ENCODE peak calls at places on chromosomes 13 and 19, in eight cellular contexts. P is gastrocnemius medialis, O is tibial artery, W is OCI-LY7, X is lung, B is foreskin fibroblast, M is heart right ventricle, S is IMR-90. T is an unnamed sample.

GRCh38 chr13:32032780-32033179 is 1.2 kb downstream of the FRY start:
- DNase-seq in P (no peak), O (no peak), S (no peak), M (no peak), X (no peak), W (no peak), B (no peak), T (no peak)

GRCh38 chr19:42335374-42335936 is 10.0 kb downstream of the MEGF8 start:
- DNase-seq in B (no peak), M (no peak), O (no peak), P (no peak), W (no peak), X (no peak), S (no peak), T (no peak)

GRCh38 chr13:48575014-48575413 is 42.1 kb upstream of the RCBTB2 start:
- DNase-seq in M (no peak), X (peak), W (no peak), B (no peak), O (no peak), S (no peak), P (no peak), T (no peak)

GRCh38 chr13:25872871-25873607 is 178.8 kb downstream of the SHISA2 start:
- DNase-seq in S (no peak), W (no peak), B (no peak), M (no peak), O (no peak), P (peak), X (no peak), T (no peak)

GRCh38 chr19:30228726-30229523 is 143.3 kb upstream of the ZNF536 start:
- DNase-seq in X (no peak), S (peak), W (no peak), O (no peak), P (no peak), M (no peak), B (no peak), T (no peak)

GRCh38 chr13:110323172-110323851 is 16.2 kb downstream of the COL4A2 start:
- DNase-seq in S (peak), M (no peak), P (no peak), W (no peak), O (peak), B (peak), X (no peak), T (no peak)

GRCh38 chr19:29945017-29945416 is 3.0 kb downstream of the URI1 start:
- DNase-seq in X (no peak), S (no peak), W (no peak), B (no peak), M (no peak), O (no peak), P (no peak), T (no peak)

GRCh38 chr19:52227980-52228379 is 38.1 kb downstream of the PPP2R1A start:
- DNase-seq in B (no peak), W (no peak), O (no peak), P (no peak), M (no peak), X (no peak), S (no peak), T (no peak)

GRCh38 chr13:36858285-36858684 is 39.3 kb downstream of the RFXAP start:
- DNase-seq in W (peak), S (peak), P (no peak), M (no peak), X (no peak), O (no peak), B (peak), T (peak)

GRCh38 chr19:47273313-47274070 is 1.2 kb upstream of the INAFM1 start:
- DNase-seq in O (peak), X (peak), M (peak), B (peak), P (peak), S (peak), W (peak), T (peak)

GRCh38 chr13:78393286-78393685 is 210.1 kb downstream of the POU4F1 start:
- DNase-seq in W (no peak), S (no peak), M (no peak), O (no peak), P (no peak), X (no peak), B (no peak), T (no peak)

GRCh38 chr13:45773236-45773635 is 71.1 kb downstream of the CBY2 start:
- DNase-seq in S (peak), O (no peak), P (no peak), W (no peak), B (peak), X (no peak), M (no peak), T (no peak)

GRCh38 chr19:31338069-31338767 is 11.0 kb downstream of the TSHZ3 start:
- DNase-seq in M (peak), O (peak), P (no peak), B (peak), X (no peak), S (peak), W (peak), T (no peak)

GRCh38 chr13:97275265-97275664 is 53.1 kb downstream of the MBNL2 start:
- DNase-seq in O (no peak), B (peak), X (no peak), S (peak), P (no peak), M (no peak), W (no peak), T (peak)

GRCh38 chr19:39481229-39481545 is 549 bp downstream of the TIMM50 start:
- DNase-seq in S (no peak), X (no peak), M (no peak), O (no peak), W (peak), B (no peak), P (no peak), T (no peak)

GRCh38 chr19:5137571-5138124 is 168.7 kb downstream of the KDM4B start:
- DNase-seq in X (no peak), W (no peak), M (no peak), S (no peak), P (no peak), B (no peak), O (no peak), T (no peak)

GRCh38 chr13:113205428-113205931 is 3.0 kb downstream of the PCID2 start:
- DNase-seq in X (no peak), W (no peak), M (no peak), S (peak), O (no peak), P (no peak), B (no peak), T (no peak)

GRCh38 chr13:40666905-40667621 is 622 bp upstream of the FOXO1 start:
- DNase-seq in S (no peak), W (peak), M (peak), P (peak), B (no peak), X (peak), O (peak), T (no peak)

GRCh38 chr19:19782783-19783182 is 38.8 kb downstream of the ZNF506 start:
- DNase-seq in P (no peak), W (no peak), B (no peak), X (no peak), O (no peak), S (no peak), M (no peak), T (no peak)

GRCh38 chr19:47465957-47466356 is 5.7 kb downstream of the SLC8A2 start:
- DNase-seq in X (no peak), B (no peak), O (no peak), M (no peak), P (no peak), W (no peak), S (no peak), T (no peak)

GRCh38 chr13:109271991-109272454 is 514.4 kb downstream of the IRS2 start:
- DNase-seq in X (no peak), W (peak), P (no peak), O (no peak), S (no peak), B (no peak), M (no peak), T (no peak)

GRCh38 chr19:15962319-15962718 is 13.5 kb downstream of the OR10H4 start:
- DNase-seq in X (no peak), W (no peak), B (no peak), S (no peak), O (no peak), M (no peak), P (no peak), T (no peak)

GRCh38 chr13:97194473-97194872 is 27.7 kb upstream of the MBNL2 start:
- DNase-seq in W (no peak), M (no peak), B (peak), S (peak), O (no peak), X (no peak), P (no peak), T (no peak)

GRCh38 chr19:15331419-15332310 is 674 bp downstream of the BRD4 start:
- DNase-seq in B (peak), X (peak), P (peak), S (no peak), M (peak), O (peak), W (peak), T (no peak)

GRCh38 chr19:19342086-19343015 is 21.7 kb downstream of the MAU2 start:
- DNase-seq in B (peak), S (peak), X (peak), P (no peak), O (no peak), W (peak), M (peak), T (no peak)

GRCh38 chr19:8396563-8397203 is 6.5 kb downstream of the RAB11B start:
- DNase-seq in B (peak), M (peak), S (peak), W (peak), X (peak), O (no peak), P (peak), T (peak)

GRCh38 chr13:99982021-99982740 is 597 bp downstream of the ZIC2 start:
- DNase-seq in S (no peak), X (no peak), O (no peak), M (no peak), W (no peak), B (no peak), P (no peak), T (no peak)

GRCh38 chr13:93230466-93230865 is 3.9 kb downstream of the GPC6 start:
- DNase-seq in X (no peak), B (peak), W (no peak), P (no peak), M (no peak), O (no peak), S (peak), T (no peak)

GRCh38 chr13:50104493-50104892 is 89.2 kb downstream of the KCNRG start:
- DNase-seq in W (no peak), B (no peak), S (peak), X (no peak), O (no peak), M (no peak), P (no peak), T (no peak)

GRCh38 chr13:112444001-112444311 is 67.8 kb downstream of the SPACA7 start:
- DNase-seq in B (peak), P (no peak), X (peak), S (peak), M (peak), O (peak), W (peak), T (peak)

GRCh38 chr19:17871878-17872250 is at the start of gene SLC5A5:
- DNase-seq in B (no peak), W (no peak), M (no peak), X (no peak), O (no peak), P (no peak), S (no peak), T (no peak)

GRCh38 chr13:97266734-97267417 is 44.7 kb downstream of the MBNL2 start:
- DNase-seq in P (no peak), W (no peak), X (no peak), M (no peak), B (no peak), S (no peak), O (no peak), T (no peak)

GRCh38 chr19:37669336-37669963 is 14.2 kb upstream of the ZFP30 start:
- DNase-seq in B (no peak), S (no peak), O (no peak), M (no peak), X (no peak), P (no peak), W (no peak), T (no peak)

GRCh38 chr19:6522712-6523111 is 8.1 kb upstream of the TNFSF9 start:
- DNase-seq in B (no peak), W (no peak), S (no peak), O (no peak), M (no peak), P (no peak), X (no peak), T (no peak)

GRCh38 chr13:53198017-53198416 is 169.4 kb downstream of the OLFM4 start:
- DNase-seq in X (no peak), O (no peak), W (no peak), S (no peak), P (no peak), M (no peak), B (no peak), T (no peak)
- TF ChIP-seq CTCF in X (no peak), O (no peak), W (no peak), S (no peak), P (no peak), M (no peak), B (no peak), T (no peak)

GRCh38 chr13:98543380-98544104 is 33.4 kb downstream of the STK24 start:
- DNase-seq in S (no peak), O (no peak), W (no peak), X (no peak), B (no peak), M (no peak), P (no peak), T (no peak)

GRCh38 chr13:98541211-98541610 is 35.7 kb downstream of the STK24 start:
- DNase-seq in P (no peak), X (no peak), W (no peak), S (no peak), M (no peak), O (peak), B (peak), T (no peak)

GRCh38 chr13:98541701-98542203 is 35.2 kb downstream of the STK24 start:
- DNase-seq in P (no peak), S (no peak), B (peak), O (no peak), M (no peak), W (no peak), X (no peak), T (no peak)

GRCh38 chr13:98544105-98544710 is 32.7 kb downstream of the STK24 start:
- DNase-seq in X (no peak), S (no peak), O (no peak), B (no peak), W (no peak), P (no peak), M (no peak), T (no peak)

GRCh38 chr13:98542568-98543379 is 34.1 kb downstream of the STK24 start:
- DNase-seq in X (no peak), P (no peak), O (peak), W (no peak), S (no peak), B (no peak), M (no peak), T (no peak)
- H3K4me3 ChIP-seq in X (no peak), P (no peak), O (peak), W (no peak), S (no peak), B (no peak), M (peak), T (no peak)

GRCh38 chr19:48635966-48636858 is 967 bp downstream of the DBP start:
- DNase-seq in X (no peak), S (no peak), O (peak), B (no peak), P (no peak), M (no peak), W (no peak), T (no peak)

GRCh38 chr19:48635263-48635965 is 1.8 kb downstream of the DBP start:
- DNase-seq in P (peak), B (no peak), W (peak), S (no peak), M (peak), O (peak), X (peak), T (no peak)

GRCh38 chr19:48637948-48638830 is 1.0 kb upstream of the DBP start:
- DNase-seq in P (peak), B (peak), S (peak), O (peak), W (peak), X (peak), M (peak), T (peak)

GRCh38 chr19:48637449-48637947 is 319 bp upstream of the DBP start:
- DNase-seq in M (peak), X (peak), W (peak), B (peak), O (peak), S (peak), P (peak), T (peak)

DNA sequence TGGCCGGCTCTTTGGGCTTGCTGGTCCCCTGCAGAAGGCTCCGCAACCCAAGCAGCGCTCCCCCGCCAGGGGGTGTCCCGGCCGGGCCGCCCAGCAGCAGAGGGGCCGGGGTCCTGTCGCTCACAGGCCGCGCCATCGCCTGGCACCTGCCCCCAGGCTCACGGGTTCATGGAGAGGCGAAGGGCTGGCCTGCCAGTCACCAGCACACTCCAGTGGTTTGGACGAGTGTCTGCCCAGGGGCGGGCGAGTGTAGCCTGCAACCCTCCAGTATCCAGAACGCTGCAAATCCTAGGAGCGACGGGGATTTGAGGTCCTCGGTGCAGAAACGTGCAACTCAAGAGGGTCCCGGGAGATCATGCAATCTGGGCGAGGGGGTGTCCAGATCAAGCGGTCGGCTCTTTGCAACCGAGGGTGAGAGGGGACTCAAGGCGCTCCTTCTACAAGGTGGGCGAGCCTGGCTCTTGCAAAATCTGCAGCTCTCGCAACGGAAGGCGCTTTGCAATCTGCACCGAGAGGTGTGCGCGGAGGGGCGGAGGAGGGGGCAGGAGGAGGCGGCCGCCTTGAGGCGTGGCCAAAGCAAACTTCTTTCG is at the start of gene DBP:
- DNase-seq in O (peak), M (no peak), W (no peak), P (no peak), S (no peak), X (no peak), B (no peak), T (no peak)
- TF ChIP-seq CTCF in O (peak), M (no peak), W (peak), P (peak), S (no peak), X (no peak), B (no peak), T (no peak)

GRCh38 chr13:20713014-20713376 is 9.5 kb downstream of the IL17D start:
- DNase-seq in O (peak), S (no peak), W (no peak), B (no peak), X (no peak), M (no peak), P (no peak), T (no peak)
- H3K4me3 ChIP-seq in O (peak), S (no peak), W (no peak), B (peak), X (no peak), M (peak), P (peak), T (peak)

DNA sequence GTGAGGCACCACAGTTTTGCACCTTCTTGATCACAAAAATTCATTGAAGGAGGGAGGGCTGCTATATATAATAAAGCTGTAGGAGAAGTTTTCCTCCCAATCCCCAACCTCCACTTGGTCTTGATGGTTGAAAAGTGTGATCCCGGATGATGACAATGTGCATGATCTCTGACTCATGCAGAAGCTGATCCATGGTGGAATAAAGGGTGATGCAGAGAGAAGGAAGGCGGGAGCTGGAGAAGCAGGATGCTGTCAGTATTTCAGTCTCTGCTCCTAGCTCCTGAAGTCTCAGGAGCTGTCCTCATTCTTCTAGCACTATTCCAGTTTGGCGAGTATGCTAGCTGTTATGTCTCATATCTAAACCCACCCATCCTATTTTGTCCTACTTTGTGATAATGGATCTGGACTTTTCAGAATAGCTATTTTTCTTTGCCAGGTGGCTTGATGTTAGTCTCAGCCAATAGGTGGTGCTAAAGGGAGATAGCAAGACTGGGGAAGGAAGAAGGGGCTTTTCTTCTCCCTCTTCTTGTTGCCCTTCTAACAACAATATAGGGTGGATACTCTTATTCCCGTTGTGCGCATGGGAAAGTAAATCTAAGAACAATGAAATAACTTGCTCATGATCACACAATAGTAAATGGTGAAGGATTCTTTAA is 65.6 kb upstream of the HTR2A start:
- DNase-seq in M (no peak), P (no peak), O (no peak), W (peak), B (peak), X (no peak), S (peak), T (no peak)
- TF ChIP-seq CTCF in M (peak), P (no peak), O (no peak), W (peak), B (peak), X (no peak), S (peak), T (peak)

GRCh38 chr19:46133777-46134231 is 9.3 kb upstream of the IGFL3 start:
- DNase-seq in O (no peak), M (no peak), S (no peak), X (no peak), B (no peak), W (no peak), P (no peak), T (no peak)

GRCh38 chr19:46131485-46132143 is 7.1 kb upstream of the IGFL3 start:
- DNase-seq in X (no peak), P (no peak), M (no peak), S (no peak), W (no peak), B (no peak), O (no peak), T (no peak)

GRCh38 chr19:46132508-46133100 is 8.1 kb upstream of the IGFL3 start:
- DNase-seq in O (no peak), P (no peak), B (no peak), W (no peak), S (no peak), M (no peak), X (no peak), T (no peak)

GRCh38 chr19:46134527-46134926 is 10.0 kb upstream of the IGFL3 start:
- DNase-seq in X (no peak), O (no peak), B (peak), M (no peak), P (no peak), W (no peak), S (peak), T (no peak)

DNA sequence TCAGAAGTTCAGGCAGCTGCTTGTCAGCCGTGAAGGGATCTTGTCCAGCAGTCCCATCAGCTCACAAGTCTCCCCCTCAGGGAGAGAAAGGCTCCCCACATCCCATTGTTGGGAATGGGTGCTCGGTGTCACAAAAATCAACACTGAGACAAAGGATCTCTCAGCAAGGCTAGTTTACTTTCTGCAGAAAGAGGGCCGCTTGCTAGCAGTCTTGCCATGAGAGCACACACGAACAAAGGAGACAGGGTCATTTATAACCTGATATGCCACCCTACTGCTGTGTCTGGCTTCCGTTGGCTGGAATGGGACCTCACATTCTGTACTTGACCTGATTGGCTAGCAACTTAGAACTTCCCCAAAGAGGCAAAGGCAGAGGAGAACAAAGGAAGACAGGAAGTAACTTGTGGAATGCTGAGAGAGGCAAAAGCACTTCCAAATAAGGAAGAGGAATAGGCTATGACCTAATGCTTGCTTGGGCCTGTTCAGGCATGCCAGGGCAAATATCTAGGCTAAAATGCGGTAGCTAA is 8.7 kb upstream of the IGFL3 start:
- DNase-seq in X (no peak), M (no peak), W (no peak), O (no peak), S (peak), P (peak), B (peak), T (peak)
- H3K4me3 ChIP-seq in X (no peak), M (no peak), W (no peak), O (no peak), S (peak), P (no peak), B (no peak), T (peak)

T was measured in HFF-Myc.